ENCODE peak calls at places on chromosomes 6 and 20, in six cellular contexts. O is left ventricle myocardium inferior, G is AG09309, H is testis, K is H9, C is bronchial epithelial cell. E is an unnamed sample.

GRCh38 chr20:6426287-6426891 is 303.6 kb upstream of the FERMT1 start:
- DNase-seq in O (no peak), G (no peak), H (no peak), K (no peak), C (no peak), E (no peak)

GRCh38 chr20:51768759-51769517 is 748 bp upstream of the ATP9A start:
- DNase-seq in O (no peak), G (no peak), H (peak; percentile 34), K (no peak), C (no peak), E (no peak)

GRCh38 chr20:3431109-3431508 is 23.6 kb upstream of the DNAAF9 start:
- DNase-seq in O (no peak), G (no peak), H (no peak), K (no peak), C (no peak), E (no peak)

GRCh38 chr6:165800337-165800736 is 137.3 kb upstream of the PDE10A start:
- DNase-seq in O (no peak), G (no peak), H (no peak), K (no peak), C (no peak), E (no peak)

GRCh38 chr20:44288252-44288651 is 22.8 kb downstream of the FITM2 start:
- DNase-seq in O (no peak), G (no peak), H (no peak), K (no peak), C (no peak), E (no peak)

GRCh38 chr6:22765015-22765414 is 195.6 kb downstream of the HDGFL1 start:
- DNase-seq in O (no peak), G (no peak), H (no peak), K (no peak), C (peak; percentile 53), E (no peak)

GRCh38 chr6:90393232-90393884 is 96.7 kb upstream of the BACH2 start:
- DNase-seq in O (no peak), G (no peak), H (peak; percentile 74), K (peak; percentile 67), C (peak; percentile 64), E (peak; percentile 20)

GRCh38 chr6:163661271-163661671 is 246.8 kb downstream of the QKI start:
- DNase-seq in O (no peak), G (no peak), H (no peak), K (no peak), C (no peak), E (no peak)

GRCh38 chr6:1987640-1988039 is 257.8 kb downstream of the GMDS start:
- DNase-seq in O (no peak), G (peak; percentile 40), H (no peak), K (no peak), C (peak; percentile 87), E (peak; percentile 30)

GRCh38 chr20:41371361-41371760 is 4.7 kb upstream of the EMILIN3 start:
- DNase-seq in O (no peak), G (no peak), H (no peak), K (no peak), C (no peak), E (no peak)

GRCh38 chr6:38234141-38234540 is 405.6 kb downstream of the BTBD9 start:
- DNase-seq in O (no peak), G (no peak), H (no peak), K (no peak), C (no peak), E (no peak)
- TF ChIP-seq CTCF in O (no peak), G (no peak), H (no peak), K (peak; percentile 41), C (no peak), E (no peak)

DNA sequence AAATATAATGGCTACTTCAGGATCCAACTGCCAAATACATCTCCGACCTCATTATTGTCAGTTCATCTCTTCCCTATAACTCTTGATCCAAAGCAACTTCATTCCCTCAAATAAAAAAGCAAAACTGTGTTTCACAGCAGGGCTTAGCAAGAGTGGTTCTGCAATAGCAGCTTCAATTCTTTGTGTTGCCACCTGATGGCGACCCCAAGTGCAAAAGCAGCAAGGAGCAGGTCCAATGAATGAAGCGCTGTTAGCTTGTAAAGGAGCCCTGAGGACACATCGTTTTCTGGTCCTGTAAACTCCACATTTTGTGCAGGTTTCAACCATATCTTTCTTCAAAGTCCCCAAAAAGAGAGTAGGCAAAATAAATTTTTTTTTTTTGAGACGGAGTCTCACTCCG is 19.6 kb downstream of the RTN4IP1 start:
- DNase-seq in O (no peak), G (no peak), H (peak; percentile 25), K (peak; percentile 58), C (peak; percentile 30), E (no peak)
- TF ChIP-seq CTCF in O (no peak), G (peak; percentile 28), H (no peak), K (peak; percentile 64), C (peak; percentile 40), E (peak; percentile 25)

DNA sequence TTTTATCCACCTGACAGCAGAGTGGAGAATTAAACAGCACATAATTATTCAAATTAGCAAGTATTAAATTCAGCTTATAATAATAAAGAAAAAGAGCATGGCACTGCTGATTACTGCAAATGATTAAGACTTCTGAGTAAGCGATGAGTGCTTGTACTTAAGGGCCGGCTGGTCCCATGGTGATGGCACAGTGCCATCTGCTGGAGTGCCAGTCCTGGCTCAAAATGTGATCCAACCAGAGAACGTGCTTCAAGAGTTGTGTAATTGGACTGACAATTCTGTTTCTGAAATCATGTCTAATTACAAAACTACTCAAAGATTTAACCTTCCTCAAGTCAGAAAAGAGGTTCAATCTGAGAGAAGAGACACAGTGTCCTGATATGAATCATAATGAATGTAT is 181.6 kb upstream of the RGS17 start:
- DNase-seq in O (peak; percentile 16), G (peak; percentile 2), H (peak; percentile 59), K (peak; percentile 55), C (peak; percentile 86), E (peak; percentile 7)
- TF ChIP-seq CTCF in O (peak; percentile 28), G (peak; percentile 36), H (no peak), K (peak; percentile 76), C (peak; percentile 60), E (peak; percentile 17)

GRCh38 chr6:133814797-133815196 is 74.1 kb upstream of the TCF21 start:
- DNase-seq in O (no peak), G (peak; percentile 14), H (no peak), K (no peak), C (peak; percentile 82), E (no peak)

GRCh38 chr6:133820208-133820607 is 68.7 kb upstream of the TCF21 start:
- DNase-seq in O (no peak), G (no peak), H (no peak), K (no peak), C (no peak), E (no peak)

GRCh38 chr6:133815313-133815712 is 73.6 kb upstream of the TCF21 start:
- DNase-seq in O (no peak), G (no peak), H (no peak), K (no peak), C (no peak), E (no peak)

GRCh38 chr6:133818320-133818719 is 70.6 kb upstream of the TCF21 start:
- DNase-seq in O (no peak), G (no peak), H (no peak), K (no peak), C (no peak), E (no peak)

DNA sequence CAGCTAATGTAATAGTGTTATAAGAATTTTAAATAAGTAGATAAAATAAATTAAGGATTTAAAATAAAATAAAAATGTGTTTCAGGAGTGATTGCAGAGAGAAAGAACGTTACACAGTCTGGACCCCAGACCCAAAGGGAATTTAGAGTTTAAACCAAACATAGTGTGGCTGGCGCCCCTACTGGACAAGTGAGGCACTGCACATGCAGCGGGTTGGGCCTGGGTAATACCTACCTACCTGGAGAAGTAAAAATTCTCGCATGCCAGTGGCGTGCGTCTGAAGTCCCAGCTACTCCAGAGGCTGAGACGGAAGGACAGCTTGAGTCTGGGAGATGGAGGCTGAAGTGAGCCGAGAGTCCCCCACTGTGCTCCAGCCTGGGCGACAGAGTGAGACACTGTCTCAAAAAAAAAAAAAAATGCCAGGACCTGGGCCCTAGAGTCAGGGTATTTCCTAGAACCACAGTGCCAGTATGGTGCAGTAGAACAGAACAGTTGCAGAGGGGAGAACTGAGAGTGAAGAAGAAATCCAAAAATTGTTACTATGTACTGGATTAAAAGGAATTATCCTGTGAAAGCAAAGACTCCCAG is 71.4 kb upstream of the TCF21 start:
- DNase-seq in O (no peak), G (no peak), H (peak; percentile 79), K (peak; percentile 74), C (no peak), E (no peak)
- TF ChIP-seq CTCF in O (peak; percentile 48), G (peak; percentile 48), H (peak; percentile 83), K (peak; percentile 98), C (peak; percentile 43), E (peak; percentile 33)

GRCh38 chr20:62782149-62782892 is 14.0 kb upstream of the MRGBP start:
- DNase-seq in O (no peak), G (no peak), H (peak; percentile 49), K (peak; percentile 72), C (no peak), E (no peak)
- TF ChIP-seq CTCF in O (no peak), G (peak; percentile 14), H (no peak), K (peak; percentile 23), C (no peak), E (no peak)

GRCh38 chr6:11311970-11312369 is 79.5 kb upstream of the NEDD9 start:
- DNase-seq in O (no peak), G (no peak), H (no peak), K (no peak), C (no peak), E (no peak)

GRCh38 chr6:11313207-11313606 is 80.7 kb upstream of the NEDD9 start:
- DNase-seq in O (no peak), G (no peak), H (no peak), K (no peak), C (no peak), E (no peak)

GRCh38 chr6:11307226-11307625 is 74.8 kb upstream of the NEDD9 start:
- DNase-seq in O (no peak), G (no peak), H (no peak), K (no peak), C (peak; percentile 44), E (no peak)

GRCh38 chr6:11304946-11305345 is 72.5 kb upstream of the NEDD9 start:
- DNase-seq in O (no peak), G (no peak), H (no peak), K (no peak), C (no peak), E (no peak)

GRCh38 chr6:11309947-11310665 is 77.6 kb upstream of the NEDD9 start:
- DNase-seq in O (no peak), G (no peak), H (no peak), K (peak; percentile 61), C (no peak), E (no peak)
- TF ChIP-seq CTCF in O (no peak), G (no peak), H (no peak), K (peak; percentile 51), C (no peak), E (no peak)

E was measured in AG09319.